ENCODE peak calls at places on chromosomes 11 and 22, in four cellular contexts. B is amniotic stem cell; H is activated naive CD4-positive, alpha-beta T cell treated with Interleukin-2 at 50 U/mL for 16 hours; D is H7. Z is an unnamed sample.

GRCh38 chr11:20511982-20512381 is 87.4 kb upstream of the SLC6A5 start:
- DNase-seq in B (no peak), H (no peak), D (no peak), Z (no peak)

GRCh38 chr11:2531987-2532703 is 87.3 kb downstream of the KCNQ1 start:
- DNase-seq in B (no peak), H (no peak), D (no peak), Z (no peak)

GRCh38 chr11:98434296-98434695 is 586.5 kb upstream of the CNTN5 start:
- DNase-seq in B (no peak), H (no peak), D (no peak), Z (no peak)

GRCh38 chr11:91066648-91067047 is 843.8 kb upstream of the CHORDC1 start:
- DNase-seq in B (no peak), H (no peak), D (no peak), Z (no peak)

GRCh38 chr11:13649619-13650018 is 18.8 kb upstream of the FAR1 start:
- DNase-seq in B (no peak), H (no peak), D (no peak), Z (no peak)

GRCh38 chr11:128814856-128815705 is 52.0 kb downstream of the KCNJ1 start:
- DNase-seq in B (peak), H (no peak), D (peak), Z (no peak)

GRCh38 chr11:69744435-69744834 is 30.7 kb downstream of the FGF4 start:
- DNase-seq in B (no peak), H (no peak), D (peak), Z (no peak)

GRCh38 chr22:22410121-22410520 is 98.4 kb downstream of the ZNF280B start:
- DNase-seq in B (no peak), H (no peak), D (no peak), Z (peak)

GRCh38 chr11:94007906-94008305 is 13.2 kb upstream of the HEPHL1 start:
- DNase-seq in B (no peak), H (no peak), D (no peak), Z (no peak)

GRCh38 chr11:126718319-126718718 is 282.3 kb downstream of the KIRREL3 start:
- DNase-seq in B (no peak), H (no peak), D (no peak), Z (no peak)

GRCh38 chr11:47946682-47947575 is 33.4 kb upstream of the PTPRJ start:
- DNase-seq in B (peak), H (peak), D (peak), Z (no peak)

GRCh38 chr11:71284525-71285092 is 32.2 kb upstream of the SHANK2 start:
- DNase-seq in B (no peak), H (no peak), D (no peak), Z (peak)

GRCh38 chr22:44373234-44373633 is 60.5 kb upstream of the SHISAL1 start:
- DNase-seq in B (no peak), H (no peak), D (no peak), Z (no peak)

GRCh38 chr11:83464181-83464580 is 178.0 kb upstream of the CCDC90B start:
- DNase-seq in B (no peak), H (no peak), D (no peak), Z (peak)

GRCh38 chr11:126307706-126308105 is 3.8 kb downstream of the DCPS start:
- DNase-seq in B (peak), H (no peak), D (peak), Z (no peak)

GRCh38 chr11:2701898-2702434 is 2.2 kb upstream of the KCNQ1OT1 start:
- DNase-seq in B (no peak), H (no peak), D (no peak), Z (no peak)

GRCh38 chr11:12859872-12860657 is 149.1 kb upstream of the RASSF10 start:
- DNase-seq in B (no peak), H (no peak), D (no peak), Z (no peak)

GRCh38 chr11:75280227-75280671 is 39.7 kb downstream of the TPBGL start:
- DNase-seq in B (peak), H (peak), D (peak), Z (peak)

GRCh38 chr11:116537736-116538135 is 235.1 kb downstream of the BUD13 start:
- DNase-seq in B (no peak), H (no peak), D (no peak), Z (no peak)

GRCh38 chr11:29914203-29914930 is 102.5 kb downstream of the KCNA4 start:
- DNase-seq in B (no peak), H (no peak), D (no peak), Z (no peak)

GRCh38 chr11:3121931-3122774 is 43.0 kb downstream of the OSBPL5 start:
- DNase-seq in B (no peak), H (no peak), D (peak), Z (no peak)

GRCh38 chr11:118629761-118630661 is 22.6 kb downstream of the PHLDB1 start:
- DNase-seq in B (no peak), H (no peak), D (no peak), Z (no peak)

GRCh38 chr22:37370306-37370979 is 56.8 kb downstream of the ELFN2 start:
- DNase-seq in B (no peak), H (no peak), D (no peak), Z (peak)

GRCh38 chr11:78564037-78564888 is 10.4 kb downstream of the NARS2 start:
- DNase-seq in B (peak), H (no peak), D (no peak), Z (peak)

GRCh38 chr22:50016988-50017700 is 4.6 kb upstream of the IL17REL start:
- DNase-seq in B (no peak), H (peak), D (peak), Z (no peak)

GRCh38 chr11:134126197-134126822 is 57.4 kb downstream of the JAM3 start:
- DNase-seq in B (peak), H (no peak), D (peak), Z (no peak)

GRCh38 chr11:62856333-62856910 is 17.0 kb upstream of the WDR74 start:
- DNase-seq in B (no peak), H (no peak), D (no peak), Z (peak)

GRCh38 chr22:23685205-23685784 is 5.5 kb upstream of the RGL4 start:
- DNase-seq in B (no peak), H (no peak), D (no peak), Z (no peak)

GRCh38 chr11:13278620-13279486 is 1.3 kb downstream of the BMAL1 start:
- DNase-seq in B (no peak), H (no peak), D (peak), Z (peak)

GRCh38 chr11:9759519-9760179 is 95.8 kb downstream of the SWAP70 start:
- DNase-seq in B (peak), H (peak), D (peak), Z (peak)

GRCh38 chr22:23553922-23554870 is 25.9 kb downstream of the IGLL1 start:
- DNase-seq in B (no peak), H (no peak), D (no peak), Z (no peak)

GRCh38 chr11:121318848-121319834 is 26.6 kb downstream of the SC5D start:
- DNase-seq in B (no peak), H (peak), D (peak), Z (peak)

GRCh38 chr22:19798825-19799224 is 38.2 kb downstream of the TBX1 start:
- DNase-seq in B (no peak), H (no peak), D (no peak), Z (no peak)

GRCh38 chr11:46554205-46555162 is 39.3 kb downstream of the AMBRA1 start:
- DNase-seq in B (peak), H (no peak), D (no peak), Z (no peak)

GRCh38 chr11:1482581-1483444 is 3.8 kb downstream of the MOB2 start:
- DNase-seq in B (no peak), H (no peak), D (peak), Z (no peak)

GRCh38 chr11:117679464-117679863 is 117.6 kb downstream of the DSCAML1 start:
- DNase-seq in B (no peak), H (no peak), D (peak), Z (peak)

GRCh38 chr11:65491163-65491465 is 7.7 kb upstream of the MALAT1 start:
- DNase-seq in B (no peak), H (no peak), D (no peak), Z (no peak)

GRCh38 chr11:17600316-17601205 is 53.5 kb downstream of the OTOG start:
- DNase-seq in B (no peak), H (no peak), D (peak), Z (no peak)

GRCh38 chr22:25754527-25755202 is 12.7 kb downstream of the MYO18B start:
- DNase-seq in B (no peak), H (no peak), D (no peak), Z (no peak)

GRCh38 chr11:17775035-17775348 is 40.4 kb downstream of the KCNC1 start:
- DNase-seq in B (no peak), H (no peak), D (no peak), Z (no peak)